ENCODE peak calls at places on chromosomes 6 and 20, in eight cellular contexts. H is A673, J is heart right ventricle, K is psoas muscle, C is A549, A is kidney, Z is WERI-Rb-1, P is upper lobe of right lung. B is an unnamed sample.

GRCh38 chr6:45668705-45669104 is 291.0 kb upstream of the SUPT3H start:
- DNase-seq in H (no peak), J (no peak), K (no peak), C (no peak), A (no peak), Z (no peak), P (no peak), B (no peak)

GRCh38 chr20:48266571-48266970 is 481.3 kb upstream of the SULF2 start:
- DNase-seq in H (no peak), J (no peak), K (no peak), C (no peak), A (no peak), Z (no peak), P (no peak), B (no peak)

GRCh38 chr20:38162149-38162548 is 2.9 kb downstream of the TGM2 start:
- DNase-seq in H (no peak), J (no peak), K (no peak), C (no peak), A (no peak), Z (no peak), P (no peak), B (no peak)

GRCh38 chr20:4243071-4243470 is 227.7 kb upstream of the RNF24 start:
- DNase-seq in H (no peak), J (no peak), K (no peak), C (no peak), A (no peak), Z (no peak), P (no peak), B (no peak)

GRCh38 chr20:30811896-30812671 is 445.4 kb upstream of the DEFB115 start:
- DNase-seq in H (no peak), J (peak; percentile 24), K (peak; percentile 61), C (no peak), A (peak; percentile 81), Z (peak; percentile 54), P (peak; percentile 78), B (no peak)

GRCh38 chr6:132199343-132199742 is 201.9 kb downstream of the MOXD1 start:
- DNase-seq in H (no peak), J (no peak), K (no peak), C (no peak), A (no peak), Z (no peak), P (no peak), B (no peak)

GRCh38 chr20:35561268-35561667 is 19.4 kb downstream of the ERGIC3 start:
- DNase-seq in H (peak; percentile 55), J (no peak), K (peak; percentile 47), C (peak; percentile 46), A (no peak), Z (peak; percentile 69), P (peak; percentile 66), B (no peak)

GRCh38 chr6:121944361-121944760 is 455.1 kb upstream of the HSF2 start:
- DNase-seq in H (peak; percentile 34), J (no peak), K (no peak), C (no peak), A (no peak), Z (no peak), P (no peak), B (no peak)

GRCh38 chr6:149032599-149033405 is 284.7 kb upstream of the TAB2 start:
- DNase-seq in H (peak; percentile 56), J (no peak), K (no peak), C (peak; percentile 83), A (no peak), Z (no peak), P (no peak), B (peak; percentile 36)

GRCh38 chr6:35291491-35291890 is 6.1 kb upstream of the DEF6 start:
- DNase-seq in H (no peak), J (no peak), K (no peak), C (no peak), A (no peak), Z (no peak), P (no peak), B (no peak)

GRCh38 chr6:143157146-143157545 is 96.5 kb downstream of the AIG1 start:
- DNase-seq in H (no peak), J (no peak), K (no peak), C (no peak), A (no peak), Z (no peak), P (no peak), B (no peak)

GRCh38 chr6:143227675-143228074 is 167.0 kb downstream of the AIG1 start:
- DNase-seq in H (no peak), J (no peak), K (no peak), C (no peak), A (no peak), Z (no peak), P (no peak), B (no peak)

GRCh38 chr6:16651871-16652270 is 109.4 kb downstream of the ATXN1 start:
- DNase-seq in H (no peak), J (no peak), K (no peak), C (no peak), A (no peak), Z (no peak), P (no peak), B (no peak)

GRCh38 chr6:31336872-31337496 is 20.0 kb downstream of the HLA-B start:
- DNase-seq in H (no peak), J (no peak), K (no peak), C (peak; percentile 22), A (no peak), Z (no peak), P (no peak), B (no peak)

GRCh38 chr20:40016884-40017283 is 672.2 kb downstream of the MAFB start:
- DNase-seq in H (no peak), J (no peak), K (no peak), C (no peak), A (no peak), Z (no peak), P (no peak), B (no peak)
- H3K9me3 ChIP-seq in H (no peaks in the 10 kb centered on the region), J (no peaks in the 10 kb centered on the region), K (no peaks in the 10 kb centered on the region), C (no peaks in the 10 kb centered on the region), A (no peaks in the 10 kb centered on the region), Z (no peaks in the 10 kb centered on the region), P (no peaks in the 10 kb centered on the region), B (no peaks in the 10 kb centered on the region)

GRCh38 chr6:13421425-13422057 is 65.9 kb downstream of the GFOD1 start:
- DNase-seq in H (peak; percentile 72), J (no peak), K (no peak), C (no peak), A (no peak), Z (peak; percentile 83), P (no peak), B (no peak)

GRCh38 chr6:13419422-13419821 is 68.0 kb downstream of the GFOD1 start:
- DNase-seq in H (no peak), J (no peak), K (no peak), C (no peak), A (no peak), Z (no peak), P (no peak), B (no peak)

GRCh38 chr6:13418838-13419237 is 68.6 kb downstream of the GFOD1 start:
- DNase-seq in H (no peak), J (no peak), K (no peak), C (no peak), A (no peak), Z (no peak), P (no peak), B (no peak)

GRCh38 chr6:13420269-13420668 is 67.1 kb downstream of the GFOD1 start:
- DNase-seq in H (no peak), J (no peak), K (no peak), C (no peak), A (no peak), Z (no peak), P (no peak), B (no peak)

GRCh38 chr6:13419826-13420225 is 67.6 kb downstream of the GFOD1 start:
- DNase-seq in H (no peak), J (no peak), K (no peak), C (no peak), A (no peak), Z (no peak), P (no peak), B (no peak)
- H3K9me3 ChIP-seq in H (no peaks in the 10 kb centered on the region), J (no peaks in the 10 kb centered on the region), K (no peaks in the 10 kb centered on the region), C (no peaks in the 10 kb centered on the region), A (no peaks in the 10 kb centered on the region), Z (no peaks in the 10 kb centered on the region), P (no peaks in the 10 kb centered on the region), B (no peaks in the 10 kb centered on the region)

GRCh38 chr6:167553716-167554115 is 228.8 kb downstream of the TTLL2 start:
- DNase-seq in H (no peak), J (no peak), K (no peak), C (no peak), A (no peak), Z (no peak), P (no peak), B (no peak)

GRCh38 chr6:167555836-167556235 is 230.9 kb downstream of the TTLL2 start:
- DNase-seq in H (no peak), J (no peak), K (no peak), C (no peak), A (no peak), Z (no peak), P (no peak), B (no peak)

GRCh38 chr6:167551634-167552630 is 227.0 kb downstream of the TTLL2 start:
- DNase-seq in H (no peak), J (no peak), K (no peak), C (no peak), A (no peak), Z (no peak), P (peak; percentile 55), B (no peak)

GRCh38 chr6:167552961-167553360 is 228.1 kb downstream of the TTLL2 start:
- DNase-seq in H (no peak), J (no peak), K (no peak), C (no peak), A (no peak), Z (no peak), P (no peak), B (no peak)

GRCh38 chr6:167554854-167555253 is 230.0 kb downstream of the TTLL2 start:
- DNase-seq in H (no peak), J (no peak), K (no peak), C (no peak), A (no peak), Z (no peak), P (no peak), B (no peak)
- H3K9me3 ChIP-seq in H (no peaks in the 10 kb centered on the region), J (peaks cover 24% of the 10 kb centered on the region), K (peaks cover 7% of the 10 kb centered on the region), C (no peaks in the 10 kb centered on the region), A (no peaks in the 10 kb centered on the region), Z (no peaks in the 10 kb centered on the region), P (no peaks in the 10 kb centered on the region), B (no peaks in the 10 kb centered on the region)

GRCh38 chr20:52649727-52650126 is 322.4 kb upstream of the TSHZ2 start:
- DNase-seq in H (no peak), J (no peak), K (no peak), C (no peak), A (no peak), Z (no peak), P (no peak), B (no peak)

GRCh38 chr20:52654552-52654951 is 317.6 kb upstream of the TSHZ2 start:
- DNase-seq in H (no peak), J (no peak), K (no peak), C (no peak), A (no peak), Z (no peak), P (no peak), B (no peak)

GRCh38 chr20:52652271-52652670 is 319.9 kb upstream of the TSHZ2 start:
- DNase-seq in H (no peak), J (no peak), K (no peak), C (no peak), A (no peak), Z (no peak), P (no peak), B (no peak)

DNA sequence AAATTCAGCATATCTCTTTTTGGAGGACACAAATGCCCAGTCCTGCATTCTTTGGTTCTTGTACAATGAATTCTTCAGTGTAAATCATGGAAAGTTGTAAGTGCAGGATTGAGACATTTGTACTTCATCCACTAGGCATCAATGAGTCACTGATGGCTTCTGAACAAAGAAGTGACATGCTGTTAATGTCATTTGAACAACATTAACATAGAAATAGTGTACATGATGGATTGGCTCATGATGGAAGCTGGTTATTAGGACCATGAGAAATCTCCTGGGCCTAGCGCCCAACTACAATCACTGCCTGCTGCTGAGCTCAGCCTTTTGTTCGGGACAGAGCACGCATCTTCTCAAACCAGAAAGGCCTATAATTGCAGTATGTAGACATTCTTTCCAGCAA is 316.8 kb upstream of the TSHZ2 start:
- DNase-seq in H (peak; percentile 21), J (no peak), K (no peak), C (no peak), A (no peak), Z (no peak), P (no peak), B (no peak)
- H3K9me3 ChIP-seq in H (no peaks in the 10 kb centered on the region), J (no peaks in the 10 kb centered on the region), K (no peaks in the 10 kb centered on the region), C (no peaks in the 10 kb centered on the region), A (no peaks in the 10 kb centered on the region), Z (no peaks in the 10 kb centered on the region), P (no peaks in the 10 kb centered on the region), B (no peaks in the 10 kb centered on the region)